ENCODE peak calls at places on chromosome 13, in four cellular contexts. K, W, U and I are unnamed samples.

GRCh38 chr13:23447927-23448326 is 14.4 kb upstream of the SACS start:
- DNase-seq in K (no peak), W (no peak), U (no peak), I (no peak)

GRCh38 chr13:114027046-114027760 is 53.3 kb upstream of the C13orf46 start:
- DNase-seq in K (no peak), W (no peak), U (no peak), I (no peak)

GRCh38 chr13:84645196-84646071 is 763.2 kb upstream of the SLITRK1 start:
- DNase-seq in K (no peak), W (no peak), U (no peak), I (no peak)

GRCh38 chr13:95128045-95128643 is 173.1 kb downstream of the ABCC4 start:
- DNase-seq in K (no peak), W (peak), U (no peak), I (peak)

GRCh38 chr13:29594310-29594709 is 1.2 kb downstream of the SLC7A1 start:
- DNase-seq in K (no peak), W (peak), U (peak), I (peak)

GRCh38 chr13:102825400-102825799 is 20.4 kb upstream of the ERCC5 start:
- DNase-seq in K (no peak), W (no peak), U (no peak), I (no peak)

GRCh38 chr13:112955956-112956355 is 13.1 kb upstream of the MCF2L start:
- DNase-seq in K (no peak), W (no peak), U (no peak), I (no peak)

GRCh38 chr13:36130542-36131214 is 504 bp downstream of the DCLK1 start:
- DNase-seq in K (peak), W (no peak), U (no peak), I (no peak)

GRCh38 chr13:20460744-20461143 is 64.9 kb downstream of the CRYL1 start:
- DNase-seq in K (no peak), W (no peak), U (no peak), I (no peak)

GRCh38 chr13:77857810-77858209 is 60.8 kb downstream of the EDNRB start:
- DNase-seq in K (no peak), W (no peak), U (no peak), I (no peak)
- TF ChIP-seq NR3C1 in K (no peak), W (no peak), U (no peak), I (no peak)

GRCh38 chr13:57633141-57633949 is 1.8 kb downstream of the PCDH17 start:
- DNase-seq in K (peak), W (no peak), U (no peak), I (no peak)

GRCh38 chr13:57631607-57632275 is at the start of gene PCDH17:
- DNase-seq in K (peak), W (no peak), U (no peak), I (no peak)

GRCh38 chr13:57633950-57634828 is 2.6 kb downstream of the PCDH17 start:
- DNase-seq in K (peak), W (no peak), U (no peak), I (no peak)

GRCh38 chr13:57630661-57631606 is 610 bp upstream of the PCDH17 start:
- DNase-seq in K (no peak), W (no peak), U (no peak), I (no peak)

DNA sequence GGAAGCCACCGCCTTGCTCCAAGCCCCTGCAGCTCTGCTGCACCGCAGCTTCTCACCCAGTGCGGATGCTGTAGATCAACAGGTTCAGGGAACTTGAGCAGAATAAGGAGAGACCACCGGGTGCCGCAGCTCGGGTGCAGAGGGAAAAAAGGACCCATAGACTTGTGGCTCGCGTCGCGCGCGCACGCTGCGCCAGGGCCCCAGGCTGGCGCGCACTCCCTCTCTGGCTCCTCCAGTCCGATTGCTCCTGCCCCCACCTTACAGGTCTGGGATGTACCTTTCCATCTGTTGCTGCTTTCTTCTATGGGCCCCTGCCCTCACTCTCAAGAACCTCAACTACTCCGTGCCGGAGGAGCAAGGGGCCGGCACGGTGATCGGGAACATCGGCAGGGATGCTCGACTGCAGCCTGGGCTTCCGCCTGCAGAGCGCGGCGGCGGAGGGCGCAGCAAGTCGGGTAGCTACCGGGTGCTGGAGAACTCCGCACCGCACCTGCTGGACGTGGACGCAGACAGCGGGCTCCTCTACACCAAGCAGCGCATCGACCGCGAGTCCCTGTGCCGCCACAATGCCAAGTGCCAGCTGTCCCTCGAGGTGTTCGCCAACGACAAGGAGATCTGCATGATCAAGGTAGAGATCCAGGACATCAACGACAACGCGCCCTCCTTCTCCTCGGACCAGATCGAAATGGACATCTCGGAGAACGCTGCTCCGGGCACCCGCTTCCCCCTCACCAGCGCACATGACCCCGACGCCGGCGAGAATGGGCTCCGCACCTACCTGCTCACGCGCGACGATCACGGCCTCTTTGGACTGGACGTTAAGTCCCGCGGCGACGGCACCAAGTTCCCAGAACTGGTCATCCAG is 964 bp downstream of the PCDH17 start:
- DNase-seq in K (peak), W (no peak), U (no peak), I (no peak)
- TF ChIP-seq NR3C1 in K (no peak), W (no peak), U (no peak), I (no peak)

DNA sequence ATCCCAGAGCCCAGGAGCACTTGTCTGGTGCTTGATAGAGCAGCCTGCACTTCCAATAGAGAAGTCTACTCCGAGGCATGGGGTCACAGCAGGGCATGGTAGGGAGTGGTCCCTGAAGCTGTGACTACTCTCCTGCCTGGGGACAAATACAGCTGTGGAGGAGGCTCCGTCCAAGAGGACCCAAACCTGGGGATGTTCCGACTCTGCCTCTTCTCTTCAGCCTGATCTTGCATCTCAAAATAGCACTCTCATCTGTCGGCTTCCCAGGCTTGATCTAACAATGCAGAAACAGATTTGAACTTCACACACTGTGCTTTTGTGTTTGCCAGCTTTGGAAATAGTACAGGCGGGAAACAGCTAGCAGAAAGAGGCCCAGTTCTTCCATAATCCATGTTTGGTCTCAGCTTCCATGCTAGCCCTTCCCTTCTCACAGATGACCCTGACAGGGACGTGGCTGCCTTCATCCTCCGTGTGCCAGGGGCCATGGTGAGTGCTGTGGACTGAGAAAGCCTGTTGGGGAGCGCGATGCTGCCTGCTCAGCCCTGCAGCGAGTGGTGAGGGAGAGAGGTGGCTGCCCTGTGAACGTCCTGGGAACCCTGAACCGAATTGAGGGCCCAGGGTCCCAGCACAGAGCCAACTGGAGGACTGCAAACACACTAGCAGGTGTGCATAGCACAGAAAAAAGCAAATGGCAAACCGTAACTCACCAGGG is 150.3 kb upstream of the GPR12 start:
- DNase-seq in K (no peak), W (no peak), U (no peak), I (no peak)
- TF ChIP-seq NR3C1 in K (no peak), W (no peak), U (no peak), I (no peak)

GRCh38 chr13:30847697-30848307 is 58.3 kb upstream of the MEDAG start:
- DNase-seq in K (no peak), W (no peak), U (no peak), I (no peak)
- TF ChIP-seq NR3C1 in K (no peak), W (no peak), U (no peak), I (no peak)

GRCh38 chr13:70191034-70191433 is 82.8 kb upstream of the KLHL1 start:
- DNase-seq in K (no peak), W (no peak), U (no peak), I (no peak)

GRCh38 chr13:70189981-70190380 is 81.7 kb upstream of the KLHL1 start:
- DNase-seq in K (no peak), W (no peak), U (no peak), I (no peak)

GRCh38 chr13:70183041-70183440 is 74.8 kb upstream of the KLHL1 start:
- DNase-seq in K (no peak), W (no peak), U (no peak), I (no peak)

DNA sequence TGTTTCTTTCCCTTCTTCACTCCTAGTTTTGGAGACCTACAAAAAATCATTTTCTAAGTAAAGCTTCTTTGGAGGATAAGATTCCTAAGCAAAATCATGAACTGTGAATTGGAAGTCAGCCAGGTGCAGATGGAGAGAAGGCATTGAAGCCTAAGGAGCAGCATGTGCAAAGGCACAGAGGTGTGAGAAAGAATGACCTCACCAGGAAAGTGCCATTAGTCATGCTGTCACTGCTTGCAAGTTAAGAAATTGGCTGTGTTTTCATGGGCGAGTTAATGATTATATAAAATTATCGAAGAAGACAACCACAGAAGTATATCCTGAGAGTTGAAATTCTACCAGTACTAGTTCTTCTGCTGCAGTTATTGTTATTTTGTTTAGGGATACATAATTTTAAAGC is 80.3 kb upstream of the KLHL1 start:
- DNase-seq in K (no peak), W (no peak), U (no peak), I (no peak)
- TF ChIP-seq NR3C1 in K (no peak), W (no peak), U (no peak), I (no peak)

GRCh38 chr13:77832339-77833100 is 86.1 kb downstream of the EDNRB start:
- DNase-seq in K (no peak), W (no peak), U (no peak), I (no peak)
- TF ChIP-seq NR3C1 in K (no peak), W (no peak), U (no peak), I (no peak)